ENCODE peak calls at places on chromosomes 1 and 21, in eight cellular contexts. H, C, T, B, O, Z, U and Q are unnamed samples.

GRCh38 chr1:46413596-46413985 is 19.5 kb downstream of the FAAH start:
- DNase-seq in B (peak), H (no peak), T (no peak), C (peak), O (peak), Z (no peak), U (peak), Q (peak)

GRCh38 chr1:40692429-40692905 is 963 bp downstream of the NFYC start:
- DNase-seq in B (peak), Z (no peak), T (peak), U (peak), O (peak), C (peak), H (no peak), Q (no peak)

GRCh38 chr1:29669488-29669871 is 433.2 kb downstream of the PTPRU start:
- DNase-seq in T (no peak), Z (no peak), U (no peak), C (no peak), B (no peak), O (no peak), H (no peak), Q (no peak)

GRCh38 chr1:236400061-236400638 is 6.1 kb downstream of the EDARADD start:
- DNase-seq in U (peak), T (no peak), H (no peak), O (no peak), B (peak), C (no peak), Z (no peak), Q (no peak)

GRCh38 chr1:101873672-101874071 is 123.1 kb downstream of the OLFM3 start:
- DNase-seq in Z (no peak), H (no peak), C (no peak), B (no peak), U (no peak), T (no peak), O (no peak), Q (no peak)

GRCh38 chr1:75725861-75726361 is 1.4 kb downstream of the ACADM start:
- DNase-seq in Z (no peak), H (no peak), T (peak), B (peak), O (no peak), C (no peak), U (peak), Q (no peak)

GRCh38 chr1:19814681-19815503 is at the start of gene RNF186:
- DNase-seq in U (peak), O (no peak), C (no peak), H (no peak), T (no peak), B (no peak), Z (no peak), Q (no peak)

GRCh38 chr1:218412181-218412580 is 67.0 kb downstream of the TGFB2 start:
- DNase-seq in H (no peak), B (no peak), O (peak), U (no peak), C (peak), T (peak), Z (no peak), Q (no peak)

GRCh38 chr1:43267291-43267805 is 2.4 kb upstream of the TMEM125 start:
- DNase-seq in U (no peak), B (peak), Z (no peak), H (no peak), O (peak), T (peak), C (peak), Q (no peak)

GRCh38 chr1:174794861-174795260 is 204.9 kb upstream of the CACYBP start:
- DNase-seq in T (no peak), B (no peak), H (no peak), C (no peak), O (no peak), Z (no peak), U (no peak), Q (no peak)

GRCh38 chr1:212583643-212584042 is 24.9 kb upstream of the ATF3 start:
- DNase-seq in C (no peak), O (no peak), Z (no peak), H (no peak), T (no peak), U (no peak), B (peak), Q (no peak)

GRCh38 chr1:155122308-155122707 is 5.4 kb upstream of the EFNA1 start:
- DNase-seq in Z (no peak), U (no peak), B (no peak), C (no peak), H (no peak), O (no peak), T (no peak), Q (no peak)

GRCh38 chr21:32705139-32705538 is 22.7 kb downstream of the SYNJ1 start:
- DNase-seq in Z (no peak), T (no peak), U (no peak), H (no peak), B (peak), O (no peak), C (peak), Q (no peak)

GRCh38 chr21:38504056-38504455 is 5.8 kb upstream of the ERG start:
- DNase-seq in O (no peak), C (peak), U (no peak), B (no peak), T (no peak), H (no peak), Z (no peak), Q (no peak)

GRCh38 chr1:8690253-8690525 is 127.3 kb downstream of the RERE start:
- DNase-seq in O (no peak), H (no peak), T (no peak), Z (no peak), C (no peak), B (no peak), U (no peak), Q (no peak)

GRCh38 chr1:162535501-162535900 is 26.0 kb upstream of the UAP1 start:
- DNase-seq in B (no peak), O (no peak), T (peak), H (no peak), U (no peak), Z (no peak), C (no peak), Q (no peak)

GRCh38 chr1:11729498-11730428 is 6.2 kb upstream of the AGTRAP start:
- DNase-seq in O (no peak), U (peak), B (peak), C (peak), T (no peak), H (no peak), Z (no peak), Q (no peak)

GRCh38 chr1:53115403-53116306 is 26.8 kb downstream of the SLC1A7 start:
- DNase-seq in H (no peak), B (peak), C (peak), O (no peak), Z (no peak), U (peak), T (no peak), Q (no peak)

GRCh38 chr1:171868217-171868616 is 26.9 kb downstream of the DNM3 start:
- DNase-seq in O (no peak), C (peak), B (no peak), T (no peak), H (no peak), U (no peak), Z (no peak), Q (no peak)

GRCh38 chr1:110634455-110635281 is 28.5 kb upstream of the KCNA2 start:
- DNase-seq in B (no peak), U (no peak), T (peak), H (peak), C (peak), O (no peak), Z (peak), Q (peak)

GRCh38 chr1:47181095-47181954 is 8.5 kb downstream of the PDZK1IP1 start:
- DNase-seq in Z (no peak), B (peak), U (no peak), C (no peak), O (no peak), T (no peak), H (no peak), Q (no peak)

GRCh38 chr1:220813013-220813412 is 26.3 kb downstream of the MTARC1 start:
- DNase-seq in T (no peak), B (peak), O (no peak), C (no peak), H (no peak), U (no peak), Z (no peak), Q (no peak)

GRCh38 chr21:41602511-41602910 is 94.6 kb upstream of the TMPRSS2 start:
- DNase-seq in O (no peak), U (no peak), Z (no peak), C (no peak), B (no peak), T (no peak), H (no peak), Q (no peak)

GRCh38 chr1:53512807-53513755 is 53.9 kb downstream of the DMRTB1 start:
- DNase-seq in H (no peak), U (no peak), T (peak), Z (no peak), B (no peak), O (no peak), C (no peak), Q (no peak)

GRCh38 chr1:27015260-27015659 is 2.6 kb upstream of the TENT5B start:
- DNase-seq in O (no peak), U (no peak), T (no peak), Z (no peak), B (no peak), H (no peak), C (no peak), Q (no peak)

GRCh38 chr1:225977937-225978748 is 21.0 kb downstream of the SDE2 start:
- DNase-seq in Z (no peak), U (no peak), C (no peak), T (peak), B (no peak), H (no peak), O (no peak), Q (no peak)

GRCh38 chr1:220775238-220775853 is 11.4 kb upstream of the MTARC1 start:
- DNase-seq in U (peak), H (no peak), C (peak), Z (no peak), O (peak), B (no peak), T (peak), Q (peak)

GRCh38 chr1:153572569-153573015 is 6.9 kb upstream of the S100A2 start:
- DNase-seq in U (peak), T (peak), O (peak), Z (no peak), C (peak), H (peak), B (peak), Q (peak)

GRCh38 chr1:9696793-9697192 is 45.3 kb downstream of the PIK3CD start:
- DNase-seq in H (no peak), Z (no peak), U (no peak), B (no peak), T (no peak), O (no peak), C (no peak), Q (no peak)

GRCh38 chr1:228842094-228842775 is 107.0 kb downstream of the RHOU start:
- DNase-seq in C (peak), B (peak), Z (no peak), H (no peak), T (peak), O (peak), U (peak), Q (no peak)

GRCh38 chr1:17909634-17910033 is 154.5 kb downstream of the ACTL8 start:
- DNase-seq in U (no peak), B (peak), Z (no peak), H (no peak), C (peak), T (peak), O (peak), Q (no peak)

GRCh38 chr1:166920561-166921475 is 44.8 kb upstream of the TADA1 start:
- DNase-seq in T (no peak), Z (no peak), U (no peak), B (peak), C (peak), O (no peak), H (no peak), Q (no peak)

GRCh38 chr1:223664106-223664505 is 1.4 kb downstream of the CAPN8 start:
- DNase-seq in T (no peak), H (no peak), U (no peak), C (no peak), O (no peak), B (no peak), Z (no peak), Q (no peak)
- H3K4me3 ChIP-seq in T (no peak), H (no peak), U (no peak), C (no peak), O (no peak), B (no peak), Z (no peak), Q (no peak)

GRCh38 chr1:238488406-238488805 is 597.7 kb upstream of the ZP4 start:
- DNase-seq in B (no peak), C (no peak), O (no peak), T (no peak), U (no peak), Z (no peak), H (no peak), Q (no peak)

GRCh38 chr1:238487931-238488330 is 597.2 kb upstream of the ZP4 start:
- DNase-seq in C (no peak), U (no peak), B (no peak), H (no peak), O (no peak), T (no peak), Z (no peak), Q (no peak)

GRCh38 chr1:238485906-238486219 is 595.1 kb upstream of the ZP4 start:
- DNase-seq in U (no peak), B (peak), Z (no peak), O (peak), T (no peak), H (no peak), C (no peak), Q (no peak)

GRCh38 chr1:238484121-238484520 is 593.4 kb upstream of the ZP4 start:
- DNase-seq in U (no peak), T (peak), B (no peak), C (no peak), Z (no peak), H (no peak), O (no peak), Q (no peak)

GRCh38 chr1:238485062-238485905 is 594.6 kb upstream of the ZP4 start:
- DNase-seq in O (peak), C (peak), T (peak), Z (no peak), B (peak), H (no peak), U (no peak), Q (no peak)
- H3K4me3 ChIP-seq in O (peak), C (no peak), T (no peak), Z (no peak), B (no peak), H (no peak), U (no peak), Q (no peak)

GRCh38 chr1:56355918-56356317 is 223.4 kb downstream of the PLPP3 start:
- DNase-seq in T (no peak), O (no peak), H (no peak), U (no peak), C (no peak), B (no peak), Z (no peak), Q (no peak)
- H3K4me3 ChIP-seq in T (no peak), O (no peak), H (no peak), U (no peak), C (no peak), B (no peak), Z (no peak), Q (no peak)

GRCh38 chr1:55214214-55214902 is 806 bp downstream of the USP24 start:
- DNase-seq in B (peak), U (peak), O (no peak), H (peak), T (no peak), C (peak), Z (no peak), Q (no peak)

GRCh38 chr1:55212349-55213028 is 2.7 kb downstream of the USP24 start:
- DNase-seq in B (no peak), Z (no peak), U (no peak), H (no peak), T (no peak), C (no peak), O (no peak), Q (no peak)

GRCh38 chr1:55211909-55212308 is 3.3 kb downstream of the USP24 start:
- DNase-seq in U (no peak), T (no peak), O (no peak), B (no peak), C (no peak), Z (no peak), H (no peak), Q (no peak)

GRCh38 chr1:55213885-55214213 is 1.3 kb downstream of the USP24 start:
- DNase-seq in Z (no peak), B (no peak), T (no peak), O (no peak), H (no peak), U (no peak), C (no peak), Q (peak)

GRCh38 chr1:55213029-55213884 is 1.9 kb downstream of the USP24 start:
- DNase-seq in B (no peak), H (no peak), Z (no peak), C (no peak), T (no peak), O (no peak), U (no peak), Q (no peak)
- H3K4me3 ChIP-seq in B (peak), H (peak), Z (peak), C (peak), T (peak), O (peak), U (peak), Q (peak)

GRCh38 chr1:2587071-2587859 is 688 bp downstream of the PRXL2B start:
- DNase-seq in C (peak), O (no peak), T (peak), B (peak), H (no peak), U (no peak), Z (no peak), Q (no peak)

GRCh38 chr1:2588661-2589330 is 2.2 kb downstream of the PRXL2B start:
- DNase-seq in U (no peak), O (no peak), Z (no peak), B (no peak), T (no peak), H (no peak), C (no peak), Q (no peak)

GRCh38 chr1:2589331-2590232 is 3.0 kb downstream of the PRXL2B start:
- DNase-seq in Z (no peak), U (no peak), C (no peak), T (no peak), H (no peak), O (no peak), B (no peak), Q (no peak)

GRCh38 chr1:2586154-2587070 is at the start of gene PRXL2B:
- DNase-seq in H (peak), C (peak), B (peak), U (peak), T (peak), Z (peak), O (peak), Q (peak)

DNA sequence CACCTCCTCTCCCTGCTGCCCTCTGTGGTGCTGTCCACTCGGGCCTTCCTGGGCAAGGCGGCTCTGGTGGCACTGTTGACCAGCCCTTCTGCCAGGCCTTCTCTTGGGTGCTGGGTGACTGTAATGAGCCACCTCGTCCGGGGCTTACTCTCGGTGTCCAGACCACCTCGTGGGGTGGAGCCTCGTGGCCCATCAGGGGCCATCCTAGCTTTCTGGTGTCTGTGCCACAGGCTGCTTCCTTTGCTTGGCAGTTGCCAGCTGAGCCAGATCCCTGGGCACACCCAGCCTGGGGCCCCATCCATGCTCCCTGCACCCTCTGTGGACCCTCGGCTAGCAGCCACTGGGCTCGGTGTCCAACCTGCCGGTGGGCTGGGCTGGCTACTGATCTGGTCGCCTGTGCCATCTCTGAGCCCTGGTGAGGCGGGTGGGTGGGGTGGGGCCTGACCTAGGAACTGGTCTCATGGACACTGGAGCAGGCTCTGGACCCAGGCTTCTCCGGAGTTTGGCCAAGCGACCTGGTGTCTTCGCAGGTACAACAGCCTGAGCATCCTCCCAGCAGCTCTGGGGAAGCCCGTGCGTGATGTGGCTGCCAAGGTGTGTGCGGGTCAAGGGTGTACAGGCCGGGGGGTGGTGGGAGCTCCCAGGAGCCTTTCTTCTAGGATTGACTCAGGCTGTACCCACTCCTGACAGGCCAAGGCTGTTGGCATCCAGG is 1.4 kb downstream of the PRXL2B start:
- DNase-seq in U (no peak), C (no peak), H (no peak), Z (no peak), T (no peak), B (no peak), O (no peak), Q (peak)
- H3K4me3 ChIP-seq in U (peak), C (no peak), H (no peak), Z (no peak), T (peak), B (no peak), O (peak), Q (peak)

GRCh38 chr1:207754011-207754410 is 2.2 kb downstream of the CD46 start:
- DNase-seq in C (no peak), Z (no peak), O (no peak), T (no peak), U (no peak), B (no peak), H (no peak), Q (no peak)
- H3K4me3 ChIP-seq in C (no peak), Z (no peak), O (no peak), T (peak), U (peak), B (no peak), H (peak), Q (no peak)

DNA sequence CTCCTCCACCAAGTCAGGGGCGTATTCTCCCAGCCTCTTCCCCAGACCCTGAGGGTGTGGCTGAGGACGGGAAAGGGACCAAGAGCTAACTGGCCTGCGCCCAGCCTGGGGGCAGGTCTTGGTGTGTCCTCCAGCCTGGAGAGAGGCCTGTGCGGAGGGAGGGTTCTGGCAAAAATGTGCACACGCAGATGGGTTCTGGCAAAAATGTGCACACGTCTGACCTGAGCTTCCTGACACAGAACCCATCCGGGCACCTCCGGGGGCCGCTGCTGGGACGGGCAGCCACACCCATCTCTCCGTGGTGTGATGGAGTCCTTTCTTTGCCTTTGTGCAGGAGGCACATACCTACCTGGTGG is 23.1 kb upstream of the PKP1 start:
- DNase-seq in H (no peak), O (no peak), B (no peak), C (peak), U (no peak), Z (no peak), T (peak), Q (no peak)
- H3K4me3 ChIP-seq in H (no peak), O (no peak), B (no peak), C (no peak), U (no peak), Z (no peak), T (no peak), Q (no peak)

DNA sequence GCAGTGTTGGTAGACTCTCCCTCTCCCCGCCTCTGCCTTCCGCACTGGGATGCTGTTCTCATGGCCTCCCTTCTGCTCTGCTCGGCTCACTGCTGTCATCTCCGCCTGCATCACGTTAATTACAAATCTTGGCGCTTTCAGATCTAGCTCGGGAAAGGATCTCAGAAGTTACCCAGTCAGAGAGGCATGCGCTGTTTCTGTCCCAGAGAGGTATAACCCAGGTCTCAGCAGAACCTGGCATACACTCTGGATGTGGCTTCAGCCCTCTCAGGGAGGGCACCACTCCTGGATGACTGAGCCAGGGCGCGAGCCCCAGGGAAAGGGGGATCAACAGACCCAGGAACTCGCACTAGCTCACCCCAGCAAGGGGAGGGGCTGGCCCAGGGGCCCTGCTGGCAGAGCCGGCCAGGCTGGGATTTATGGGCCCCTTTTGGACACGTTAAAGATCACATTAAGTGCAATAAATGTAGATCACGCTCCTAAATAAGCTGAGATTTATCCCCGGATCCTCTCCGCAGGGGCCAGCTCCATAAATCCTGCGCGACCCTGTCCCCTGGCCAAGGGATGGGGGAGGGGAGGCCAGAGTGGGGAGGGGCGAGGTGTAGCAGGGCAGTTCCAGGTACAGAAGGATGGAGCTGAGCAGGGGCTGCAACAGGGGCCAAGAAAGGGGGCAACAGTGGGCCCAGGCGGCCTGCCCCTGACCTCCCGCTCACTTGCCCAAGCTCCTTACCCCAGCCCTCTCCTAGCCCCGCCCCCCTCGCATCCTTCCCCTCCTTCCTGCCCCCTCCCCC is 101.3 kb upstream of the ZBTB40 start:
- DNase-seq in T (no peak), B (peak), C (no peak), O (no peak), Z (no peak), U (no peak), H (no peak), Q (no peak)
- H3K4me3 ChIP-seq in T (no peak), B (no peak), C (no peak), O (no peak), Z (no peak), U (no peak), H (no peak), Q (no peak)